ENCODE peak calls at places on chromosomes 2 and 18, in eight cellular contexts. I is OCI-LY7; V is fibroblast of lung; W is astrocyte; C is prostate gland; E is CD8-positive, alpha-beta T cell; T is Calu3; R is epithelial cell of esophagus. F is an unnamed sample.

GRCh38 chr2:212727751-212728150 is 189.1 kb upstream of the ERBB4 start:
- DNase-seq in I (no peak), V (no peak), W (no peak), C (no peak), E (no peak), T (no peak), R (peak), F (no peak)

GRCh38 chr2:110645616-110646015 is 32.2 kb downstream of the BUB1 start:
- DNase-seq in I (no peak), V (no peak), W (no peak), C (no peak), E (no peak), T (no peak), R (peak), F (no peak)

GRCh38 chr2:174914894-174915760 is 90.1 kb downstream of the CHN1 start:
- DNase-seq in I (no peak), V (peak), W (no peak), C (no peak), E (no peak), T (no peak), R (no peak), F (no peak)

GRCh38 chr2:95025406-95026319 is at the start of gene MAL:
- DNase-seq in I (no peak), V (peak), W (no peak), C (no peak), E (peak), T (peak), R (no peak), F (no peak)

GRCh38 chr2:205683991-205684390 is 1.7 kb downstream of the NRP2 start:
- DNase-seq in I (no peak), V (no peak), W (no peak), C (no peak), E (no peak), T (no peak), R (no peak), F (no peak)

GRCh38 chr18:74546751-74547530 is 12.6 kb downstream of the CNDP1 start:
- DNase-seq in I (no peak), V (peak), W (peak), C (no peak), E (no peak), T (peak), R (peak), F (no peak)

GRCh38 chr2:9076210-9076609 is 72.7 kb upstream of the MBOAT2 start:
- DNase-seq in I (no peak), V (peak), W (peak), C (no peak), E (no peak), T (no peak), R (peak), F (no peak)

GRCh38 chr18:28439870-28440269 is 262.9 kb upstream of the CDH2 start:
- DNase-seq in I (no peak), V (peak), W (peak), C (no peak), E (no peak), T (no peak), R (peak), F (no peak)

GRCh38 chr2:238945433-238946150 is 97.7 kb downstream of the TWIST2 start:
- DNase-seq in I (no peak), V (peak), W (peak), C (no peak), E (no peak), T (peak), R (peak), F (no peak)

GRCh38 chr2:1898461-1899395 is 154.4 kb upstream of the PXDN start:
- DNase-seq in I (no peak), V (no peak), W (no peak), C (no peak), E (no peak), T (no peak), R (no peak), F (no peak)

GRCh38 chr2:217746741-217747287 is 256.0 kb downstream of the TNS1 start:
- DNase-seq in I (no peak), V (peak), W (peak), C (no peak), E (no peak), T (no peak), R (no peak), F (no peak)

GRCh38 chr2:72940786-72941185 is 23.5 kb downstream of the EMX1 start:
- DNase-seq in I (no peak), V (peak), W (peak), C (no peak), E (no peak), T (no peak), R (no peak), F (no peak)

GRCh38 chr18:27954226-27954625 is 222.7 kb downstream of the CDH2 start:
- DNase-seq in I (no peak), V (peak), W (peak), C (no peak), E (no peak), T (no peak), R (peak), F (no peak)

GRCh38 chr18:54260376-54261072 is 8.8 kb upstream of the POLI start:
- DNase-seq in I (no peak), V (no peak), W (no peak), C (no peak), E (no peak), T (no peak), R (peak), F (no peak)

GRCh38 chr2:200270732-200271131 is 35.8 kb upstream of the SPATS2L start:
- DNase-seq in I (no peak), V (no peak), W (no peak), C (no peak), E (no peak), T (no peak), R (peak), F (no peak)

GRCh38 chr2:182649316-182649715 is 66.7 kb upstream of the DNAJC10 start:
- DNase-seq in I (peak), V (peak), W (peak), C (no peak), E (no peak), T (peak), R (peak), F (no peak)

GRCh38 chr2:127025357-127026062 is 81.4 kb downstream of the BIN1 start:
- DNase-seq in I (peak), V (peak), W (peak), C (no peak), E (peak), T (peak), R (peak), F (peak)

GRCh38 chr18:59509477-59510173 is 150.6 kb upstream of the LMAN1 start:
- DNase-seq in I (no peak), V (peak), W (no peak), C (no peak), E (no peak), T (no peak), R (no peak), F (no peak)

GRCh38 chr2:76870011-76870410 is 652.2 kb downstream of the LRRTM4 start:
- DNase-seq in I (no peak), V (no peak), W (no peak), C (no peak), E (no peak), T (no peak), R (no peak), F (no peak)
- TF ChIP-seq CTCF in I (no peak), V (no peak), W (no peak), C (no peak), E (no peak), T (no peak), R (no peak), F (no peak)

GRCh38 chr2:194870974-194871535 is 786.0 kb upstream of the SLC39A10 start:
- DNase-seq in I (no peak), V (no peak), W (no peak), C (no peak), E (no peak), T (no peak), R (no peak), F (no peak)

GRCh38 chr2:194867328-194867727 is 789.7 kb upstream of the SLC39A10 start:
- DNase-seq in I (peak), V (no peak), W (no peak), C (no peak), E (no peak), T (peak), R (peak), F (no peak)
- TF ChIP-seq CTCF in I (peak), V (peak), W (peak), C (peak), E (no peak), T (peak), R (peak), F (no peak)

GRCh38 chr2:172095146-172095904 is 7.4 kb downstream of the DLX2 start:
- DNase-seq in I (peak), V (peak), W (peak), C (peak), E (peak), T (peak), R (peak), F (peak)

GRCh38 chr2:172097557-172098131 is 5.1 kb downstream of the DLX2 start:
- DNase-seq in I (no peak), V (no peak), W (no peak), C (no peak), E (no peak), T (no peak), R (peak), F (no peak)

GRCh38 chr2:172096661-172097547 is 5.8 kb downstream of the DLX2 start:
- DNase-seq in I (no peak), V (peak), W (peak), C (no peak), E (no peak), T (no peak), R (peak), F (no peak)

GRCh38 chr2:172094319-172095145 is 8.2 kb downstream of the DLX2 start:
- DNase-seq in I (no peak), V (no peak), W (no peak), C (no peak), E (no peak), T (no peak), R (no peak), F (no peak)

GRCh38 chr2:172095905-172096660 is 6.6 kb downstream of the DLX2 start:
- DNase-seq in I (peak), V (no peak), W (no peak), C (no peak), E (no peak), T (no peak), R (no peak), F (no peak)
- TF ChIP-seq CTCF in I (peak), V (peak), W (no peak), C (no peak), E (no peak), T (no peak), R (no peak), F (no peak)

GRCh38 chr2:161556440-161556839 is 67.8 kb upstream of the SLC4A10 start:
- DNase-seq in I (no peak), V (no peak), W (no peak), C (no peak), E (no peak), T (no peak), R (no peak), F (no peak)
- TF ChIP-seq CTCF in I (peak), V (no peak), W (no peak), C (no peak), E (no peak), T (no peak), R (no peak), F (no peak)

F was measured in natural killer cell.